ENCODE peak calls at places on chromosomes 7 and 10, in six cellular contexts. F is AG08396; E is cardiac muscle cell; J is CD8-positive, alpha-beta memory T cell; I is spleen; B is SHP77 treated with DMSO at 0.1 percent for 48 hours. U is an unnamed sample.

GRCh38 chr10:53379951-53380350 is 607.4 kb upstream of the MBL2 start:
- DNase-seq in B (no peak), F (no peak), E (no peak), I (no peak), J (no peak), U (no peak)

GRCh38 chr10:128498378-128498730 is 372.1 kb upstream of the MKI67 start:
- DNase-seq in I (peak; percentile 35), F (no peak), B (no peak), E (no peak), J (no peak), U (no peak)

GRCh38 chr7:96388620-96389383 is 66.9 kb upstream of the SLC25A13 start:
- DNase-seq in E (peak; percentile 73), I (no peak), F (peak; percentile 56), J (no peak), B (no peak), U (peak; percentile 15)

GRCh38 chr10:61750943-61751471 is 88.3 kb downstream of the CABCOCO1 start:
- DNase-seq in F (peak; percentile 51), J (peak; percentile 78), I (peak; percentile 86), B (no peak), E (peak; percentile 82), U (peak; percentile 46)

GRCh38 chr7:131249003-131249402 is 78.7 kb upstream of the MKLN1 start:
- DNase-seq in E (peak; percentile 95), F (peak; percentile 90), I (no peak), B (no peak), J (no peak), U (peak; percentile 80)

GRCh38 chr10:14876764-14877163 is 1.9 kb upstream of the SUV39H2 start:
- DNase-seq in I (no peak), B (no peak), E (no peak), F (no peak), J (no peak), U (no peak)

GRCh38 chr7:108605582-108606173 is 36.0 kb downstream of the DNAJB9 start:
- DNase-seq in F (no peak), J (no peak), I (no peak), E (no peak), B (no peak), U (no peak)

GRCh38 chr10:6035926-6036575 is 26.1 kb downstream of the IL2RA start:
- DNase-seq in E (no peak), I (no peak), J (no peak), F (no peak), B (no peak), U (no peak)

GRCh38 chr7:69078997-69079769 is 519.1 kb upstream of the AUTS2 start:
- DNase-seq in E (peak; percentile 79), I (no peak), B (no peak), J (no peak), F (no peak), U (no peak)

GRCh38 chr7:91235211-91235832 is 28.9 kb upstream of the FZD1 start:
- DNase-seq in J (no peak), I (no peak), F (no peak), B (no peak), E (no peak), U (no peak)

GRCh38 chr7:81025360-81025759 is 106.5 kb upstream of the SEMA3C start:
- DNase-seq in E (no peak), I (no peak), F (no peak), J (no peak), B (no peak), U (no peak)

GRCh38 chr7:17713584-17713983 is 226.7 kb downstream of the SNX13 start:
- DNase-seq in E (no peak), J (no peak), I (no peak), F (no peak), B (no peak), U (no peak)

GRCh38 chr10:79111846-79112614 is 43.3 kb downstream of the ZMIZ1 start:
- DNase-seq in E (no peak), F (no peak), B (no peak), J (no peak), I (peak; percentile 64), U (no peak)

GRCh38 chr10:26292058-26292457 is 75.5 kb downstream of the GAD2 start:
- DNase-seq in E (no peak), J (no peak), B (no peak), I (no peak), F (no peak), U (no peak)

GRCh38 chr10:29970576-29970975 is 88.8 kb downstream of the JCAD start:
- DNase-seq in I (no peak), J (no peak), E (peak; percentile 69), B (no peak), F (no peak), U (no peak)

GRCh38 chr7:80370587-80370986 is 141.3 kb downstream of the GNAT3 start:
- DNase-seq in E (no peak), F (no peak), B (no peak), J (no peak), I (no peak), U (no peak)

GRCh38 chr10:121442086-121442485 is 156.2 kb downstream of the FGFR2 start:
- DNase-seq in J (no peak), B (no peak), E (no peak), F (no peak), I (no peak), U (no peak)

GRCh38 chr7:27122075-27122910 is 8.3 kb downstream of the HOXA4 start:
- DNase-seq in I (no peak), F (no peak), B (no peak), E (no peak), J (no peak), U (no peak)

GRCh38 chr7:108094933-108095710 is 35.0 kb downstream of the LAMB4 start:
- DNase-seq in E (peak; percentile 95), B (no peak), I (no peak), J (no peak), F (peak; percentile 71), U (peak; percentile 63)

GRCh38 chr10:49562893-49563292 is 24.0 kb upstream of the ERCC6 start:
- DNase-seq in F (no peak), B (no peak), J (no peak), I (no peak), E (peak; percentile 47), U (no peak)

GRCh38 chr10:117501460-117502035 is 41.0 kb upstream of the EMX2 start:
- DNase-seq in J (no peak), I (no peak), E (no peak), F (no peak), B (no peak), U (no peak)

GRCh38 chr10:33025039-33025438 is 67.0 kb upstream of the ITGB1 start:
- DNase-seq in F (no peak), E (no peak), I (no peak), J (no peak), B (no peak), U (no peak)

GRCh38 chr10:91635401-91636400 is 2.8 kb upstream of the PPP1R3C start:
- DNase-seq in E (peak; percentile 90), F (peak; percentile 70), I (no peak), B (peak; percentile 1), J (peak; percentile 54), U (peak; percentile 47)